ENCODE peak calls at places on chromosomes 5 and 9, in six cellular contexts. G is upper lobe of right lung, C is fibroblast of lung, E is BJ, O is WERI-Rb-1, Z is HepG2. K is an unnamed sample.

GRCh38 chr9:94847486-94847885 is 121.0 kb downstream of the AOPEP start:
- DNase-seq in G (no peak), C (peak; percentile 96), E (peak; percentile 57), O (no peak), Z (no peak), K (no peak)

GRCh38 chr9:92764988-92765936 is 629 bp upstream of the BICD2 start:
- DNase-seq in G (peak; percentile 99), C (peak; percentile 97), E (peak; percentile 86), O (peak; percentile 99), Z (peak; percentile 92), K (peak; percentile 100)

GRCh38 chr5:73564018-73564417 is 1.4 kb downstream of the ANKRA2 start:
- DNase-seq in G (no peak), C (no peak), E (no peak), O (no peak), Z (no peak), K (no peak)

GRCh38 chr5:133691448-133691847 is 79.1 kb upstream of the FSTL4 start:
- DNase-seq in G (no peak), C (peak; percentile 76), E (no peak), O (no peak), Z (no peak), K (no peak)

GRCh38 chr9:12680341-12680740 is 12.8 kb upstream of the TYRP1 start:
- DNase-seq in G (no peak), C (peak; percentile 70), E (peak; percentile 62), O (no peak), Z (no peak), K (no peak)

GRCh38 chr9:124281934-124282351 is 24.2 kb downstream of the NEK6 start:
- DNase-seq in G (no peak), C (peak; percentile 87), E (no peak), O (no peak), Z (peak; percentile 50), K (peak; percentile 44)

GRCh38 chr5:15774632-15775031 is 274.7 kb downstream of the FBXL7 start:
- DNase-seq in G (no peak), C (no peak), E (no peak), O (no peak), Z (no peak), K (no peak)

GRCh38 chr9:134252084-134252830 is 74.0 kb upstream of the RXRA start:
- DNase-seq in G (no peak), C (no peak), E (no peak), O (no peak), Z (no peak), K (no peak)

GRCh38 chr5:93226202-93226735 is 354.8 kb downstream of the NR2F1-AS1 start:
- DNase-seq in G (no peak), C (no peak), E (peak; percentile 15), O (no peak), Z (no peak), K (no peak)

GRCh38 chr9:21455320-21455719 is 15.1 kb downstream of the IFNA1 start:
- DNase-seq in G (no peak), C (no peak), E (no peak), O (peak; percentile 16), Z (peak; percentile 17), K (no peak)

GRCh38 chr5:159730285-159730684 is 186.0 kb upstream of the ADRA1B start:
- DNase-seq in G (no peak), C (no peak), E (no peak), O (no peak), Z (no peak), K (no peak)

GRCh38 chr5:149581931-149582768 is 852 bp downstream of the ARHGEF37 start:
- DNase-seq in G (no peak), C (peak; percentile 15), E (no peak), O (no peak), Z (no peak), K (no peak)

GRCh38 chr5:178286226-178287090 is 53.9 kb upstream of the PHYKPL start:
- DNase-seq in G (no peak), C (no peak), E (no peak), O (no peak), Z (no peak), K (no peak)
- TF ChIP-seq CTCF in G (no peak), C (no peak), E (no peak), O (no peak), Z (no peak), K (no peak)

GRCh38 chr9:120774719-120775118 is 18.5 kb downstream of the FBXW2 start:
- DNase-seq in G (no peak), C (no peak), E (no peak), O (no peak), Z (no peak), K (no peak)
- TF ChIP-seq CTCF in G (no peak), C (no peak), E (no peak), O (no peak), Z (no peak), K (no peak)

GRCh38 chr5:78472469-78473106 is 112.2 kb downstream of the SCAMP1 start:
- DNase-seq in G (no peak), C (peak; percentile 15), E (no peak), O (no peak), Z (peak; percentile 25), K (no peak)
- TF ChIP-seq CTCF in G (peak; percentile 23), C (no peak), E (peak; percentile 18), O (no peak), Z (peak; percentile 52), K (no peak)

DNA sequence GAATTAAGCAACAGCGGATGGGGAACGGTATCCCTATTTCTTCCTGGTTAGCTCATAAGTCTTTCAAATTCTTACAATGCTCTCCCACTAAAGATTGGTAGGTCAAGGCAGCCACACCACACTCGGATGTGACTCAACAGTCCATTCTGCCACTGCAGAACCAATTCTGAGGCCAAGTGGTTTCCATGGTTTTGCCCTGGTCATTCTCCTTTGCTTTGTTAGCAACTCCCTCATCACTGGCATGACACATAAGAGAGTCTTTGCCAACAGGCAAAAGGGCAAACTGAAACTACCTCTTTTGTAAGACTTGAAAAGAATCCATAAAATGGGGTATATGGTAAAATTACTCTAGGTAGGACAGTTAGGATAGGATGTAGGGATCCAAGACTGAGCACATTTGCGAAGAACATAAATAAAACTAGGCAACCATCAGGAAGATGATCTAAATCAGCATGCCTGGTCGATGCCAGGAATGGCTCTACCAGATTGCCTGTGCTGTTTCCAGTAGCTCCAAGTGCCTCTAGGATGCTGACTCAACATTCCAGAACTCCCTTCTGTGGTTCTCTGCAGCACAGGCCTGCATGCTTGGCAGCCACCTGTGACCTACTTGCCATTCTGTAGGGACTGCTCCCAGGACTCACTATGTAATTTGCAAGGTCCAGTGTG is 105.4 kb downstream of the DCP2 start:
- DNase-seq in G (no peak), C (peak; percentile 96), E (no peak), O (no peak), Z (no peak), K (no peak)
- TF ChIP-seq CTCF in G (no peak), C (no peak), E (no peak), O (no peak), Z (no peak), K (no peak)

DNA sequence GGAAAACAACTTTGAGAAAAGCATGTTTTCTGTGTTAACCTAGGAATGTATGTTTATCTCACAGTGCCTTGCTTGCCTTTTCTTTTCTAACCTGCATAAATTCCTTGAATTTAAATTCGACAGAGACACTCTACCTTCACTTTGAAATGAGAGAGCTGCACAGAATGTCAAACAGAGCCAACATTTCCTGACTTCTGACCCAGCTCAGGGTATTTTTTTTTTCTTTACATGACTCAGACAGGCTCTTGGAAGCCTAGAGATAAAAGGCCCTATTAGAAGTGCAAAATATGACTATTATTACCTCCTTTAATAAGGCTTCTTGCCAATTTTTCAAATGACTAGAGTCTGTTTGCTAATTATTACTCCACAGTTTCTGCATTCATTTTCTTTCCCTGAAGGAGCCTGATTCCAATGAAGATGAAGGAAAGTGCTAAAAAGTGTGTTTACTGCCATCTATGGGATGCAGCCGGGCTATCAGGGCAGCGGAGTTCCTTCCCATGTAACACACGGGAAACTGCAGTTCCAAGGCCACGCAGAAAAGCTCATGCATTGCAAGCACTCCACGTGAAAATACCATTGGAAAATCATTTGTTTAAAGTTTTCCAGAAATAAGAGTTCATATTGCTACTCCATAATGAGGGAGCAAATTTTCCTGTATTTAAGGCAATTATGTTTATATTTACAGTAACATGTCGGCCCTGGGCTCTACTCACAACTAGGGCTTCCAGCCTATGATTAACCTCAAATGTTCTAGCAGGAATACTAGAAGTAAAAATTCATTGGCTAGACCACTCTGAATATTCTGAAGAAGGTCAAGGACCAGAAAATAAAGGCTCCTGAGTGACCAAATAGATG is 485.6 kb downstream of the ZSWIM6 start:
- DNase-seq in G (no peak), C (peak; percentile 49), E (no peak), O (peak; percentile 53), Z (peak; percentile 5), K (no peak)
- TF ChIP-seq CTCF in G (peak; percentile 54), C (peak; percentile 78), E (peak; percentile 70), O (peak; percentile 66), Z (peak; percentile 67), K (no peak)